ENCODE peak calls at places on chromosomes 11 and 22, in six cellular contexts. W, P, T, I, F and M are unnamed samples. For H3K4me1, the result is how much of the 10 kb centered on the place peaks cover.

GRCh38 chr11:72072348-72072747 is 8.0 kb downstream of the NUMA1 start:
- DNase-seq in T (no peak), F (no peak), P (no peak), W (peak), I (no peak), M (peak)

GRCh38 chr11:126544311-126545056 is 189.0 kb downstream of the ST3GAL4 start:
- DNase-seq in F (no peak), P (no peak), T (no peak), I (peak), W (peak), M (peak)

GRCh38 chr11:22343411-22344032 is 5.3 kb downstream of the SLC17A6 start:
- DNase-seq in F (no peak), T (no peak), I (peak), P (no peak), W (no peak), M (no peak)

GRCh38 chr11:130527648-130528300 is 79.3 kb downstream of the ADAMTS15 start:
- DNase-seq in I (peak), P (peak), T (no peak), W (no peak), F (peak), M (peak)

GRCh38 chr22:44630826-44631225 is 71.2 kb upstream of the PRR5 start:
- DNase-seq in I (no peak), P (no peak), W (no peak), T (no peak), F (no peak), M (no peak)

GRCh38 chr22:42548597-42549328 is 5.0 kb upstream of the SERHL2 start:
- DNase-seq in T (no peak), F (no peak), P (no peak), I (no peak), W (no peak), M (no peak)

GRCh38 chr11:5620606-5621521 is 3.9 kb upstream of the TRIM34 start:
- DNase-seq in F (no peak), T (peak), P (no peak), I (peak), W (peak), M (peak)

GRCh38 chr22:27842236-27842993 is 40.9 kb upstream of the MN1 start:
- DNase-seq in P (no peak), F (no peak), I (peak), T (no peak), W (no peak), M (no peak)

GRCh38 chr11:1225386-1226225 is 2.7 kb downstream of the MUC5B start:
- DNase-seq in T (no peak), W (no peak), F (no peak), I (no peak), P (no peak), M (no peak)

GRCh38 chr11:124725719-124726105 is 14.0 kb upstream of the NRGN start:
- DNase-seq in F (no peak), I (no peak), P (no peak), T (no peak), W (no peak), M (peak)

GRCh38 chr11:76935030-76935429 is 74.3 kb downstream of the ACER3 start:
- DNase-seq in F (no peak), W (no peak), T (no peak), I (peak), P (no peak), M (no peak)

GRCh38 chr22:23282089-23282501 is 101.8 kb downstream of the BCR start:
- DNase-seq in W (peak), T (peak), I (no peak), F (peak), P (peak), M (peak)

GRCh38 chr11:45243931-45244330 is 42.2 kb downstream of the SYT13 start:
- DNase-seq in P (no peak), F (no peak), W (no peak), T (no peak), I (no peak), M (no peak)

GRCh38 chr11:36427876-36428275 is 82.2 kb downstream of the TRAF6 start:
- DNase-seq in T (no peak), P (no peak), W (no peak), I (no peak), F (no peak), M (no peak)

GRCh38 chr22:23751441-23751996 is 607 bp upstream of the ZNF70 start:
- DNase-seq in T (no peak), P (no peak), F (peak), W (no peak), I (peak), M (no peak)

GRCh38 chr11:120465921-120466534 is 45.5 kb upstream of the GRIK4 start:
- DNase-seq in P (no peak), T (no peak), F (no peak), W (no peak), I (no peak), M (no peak)

GRCh38 chr11:75429902-75430691 is 2.9 kb downstream of the KLHL35 start:
- DNase-seq in P (no peak), W (peak), I (peak), F (peak), T (peak), M (peak)

GRCh38 chr11:127610787-127611186 is 610.2 kb upstream of the KIRREL3 start:
- DNase-seq in I (peak), P (no peak), F (no peak), T (no peak), W (no peak), M (no peak)

GRCh38 chr11:47946682-47947575 is 33.4 kb upstream of the PTPRJ start:
- DNase-seq in P (peak), T (peak), W (peak), F (peak), I (no peak), M (peak)

GRCh38 chr11:71448257-71449161 is at the start of gene DHCR7:
- DNase-seq in T (peak), I (peak), P (peak), W (peak), F (peak), M (peak)

DNA sequence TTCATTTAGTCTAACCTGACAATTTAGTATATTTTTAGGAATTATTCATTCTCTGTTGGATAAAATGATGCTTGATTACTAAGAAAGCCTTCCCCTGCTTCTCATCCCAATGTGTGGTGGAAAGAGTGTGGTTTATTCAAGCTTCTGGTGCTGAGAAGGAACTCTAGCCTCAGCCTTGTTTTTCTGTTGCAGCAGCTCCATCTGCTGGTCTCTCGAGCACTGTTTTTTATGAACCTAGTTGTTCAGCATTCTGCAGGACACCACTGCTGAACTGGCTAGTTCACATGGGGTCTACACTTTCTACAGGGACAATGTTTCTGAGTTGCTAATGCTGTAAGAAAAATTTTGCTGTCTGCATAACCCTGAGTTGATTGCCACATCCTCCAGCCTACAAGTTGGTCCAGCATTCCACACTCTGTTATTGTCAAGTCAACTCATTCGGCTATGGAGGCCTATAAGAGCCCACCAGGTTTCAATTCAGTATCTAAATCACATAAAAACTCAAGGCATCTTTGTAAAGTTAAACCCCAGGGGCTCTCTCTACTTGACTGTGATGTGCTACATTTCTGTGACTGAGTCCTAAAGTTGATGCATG is 14.3 kb downstream of the OR2AG2 start:
- DNase-seq in F (peak), P (no peak), I (peak), W (peak), T (no peak), M (peak)
- TF ChIP-seq CTCF in F (peak), P (peak), I (peak), W (peak), T (peak), M (peak)

GRCh38 chr11:46555269-46556054 is 38.4 kb downstream of the AMBRA1 start:
- DNase-seq in P (no peak), T (no peak), I (no peak), W (no peak), F (no peak), M (no peak)

GRCh38 chr11:46559815-46560214 is 34.0 kb downstream of the AMBRA1 start:
- DNase-seq in W (no peak), F (no peak), T (no peak), I (no peak), P (no peak), M (no peak)

GRCh38 chr11:46560300-46561025 is 33.4 kb downstream of the AMBRA1 start:
- DNase-seq in T (no peak), F (no peak), W (peak), I (no peak), P (no peak), M (no peak)

GRCh38 chr11:46554205-46555162 is 39.3 kb downstream of the AMBRA1 start:
- DNase-seq in F (no peak), W (peak), P (no peak), T (no peak), I (no peak), M (peak)

DNA sequence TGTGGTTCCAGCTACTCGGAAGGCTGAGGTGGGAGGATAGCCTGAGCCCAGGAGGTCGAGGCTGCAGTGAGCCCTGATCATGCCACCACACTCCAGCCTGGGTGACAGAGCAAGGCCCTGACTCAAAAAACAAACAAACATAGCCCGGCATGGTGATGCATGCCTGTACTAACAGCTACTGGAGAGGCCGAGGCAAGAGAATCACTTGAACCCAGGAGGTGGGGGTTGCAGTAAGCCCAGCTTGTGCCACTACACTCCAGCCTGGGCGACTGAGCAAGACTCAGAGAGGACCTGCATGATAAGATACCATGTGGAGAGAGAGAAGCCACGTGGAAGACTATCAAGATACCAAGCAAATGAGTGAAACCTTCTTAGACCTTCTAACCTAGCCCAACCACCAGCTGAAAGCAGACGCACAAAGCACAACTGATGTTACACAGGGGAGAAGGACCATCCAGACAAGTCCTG is 36.1 kb downstream of the AMBRA1 start:
- DNase-seq in F (no peak), T (peak), I (no peak), P (no peak), W (no peak), M (peak)
- H3K4me1 ChIP-seq in F (under half), T (under half), I (under half), P (under half), W (under half), M (under half)

GRCh38 chr22:35409783-35410662 is 10.1 kb downstream of the MCM5 start:
- DNase-seq in W (no peak), T (peak), P (peak), I (no peak), F (peak), M (no peak)

GRCh38 chr22:35407352-35407751 is 7.4 kb downstream of the MCM5 start:
- DNase-seq in F (no peak), P (no peak), T (no peak), W (no peak), I (no peak), M (no peak)

GRCh38 chr22:35413624-35414023 is 13.7 kb downstream of the MCM5 start:
- DNase-seq in W (no peak), P (no peak), T (no peak), F (no peak), I (no peak), M (no peak)

GRCh38 chr22:35410663-35411034 is 10.7 kb downstream of the MCM5 start:
- DNase-seq in T (no peak), P (no peak), W (no peak), I (no peak), F (no peak), M (no peak)

GRCh38 chr22:35411112-35411511 is 11.2 kb downstream of the MCM5 start:
- DNase-seq in I (no peak), P (no peak), T (no peak), F (peak), W (no peak), M (no peak)
- TF ChIP-seq CTCF in I (no peak), P (peak), T (no peak), F (no peak), W (no peak), M (no peak)

DNA sequence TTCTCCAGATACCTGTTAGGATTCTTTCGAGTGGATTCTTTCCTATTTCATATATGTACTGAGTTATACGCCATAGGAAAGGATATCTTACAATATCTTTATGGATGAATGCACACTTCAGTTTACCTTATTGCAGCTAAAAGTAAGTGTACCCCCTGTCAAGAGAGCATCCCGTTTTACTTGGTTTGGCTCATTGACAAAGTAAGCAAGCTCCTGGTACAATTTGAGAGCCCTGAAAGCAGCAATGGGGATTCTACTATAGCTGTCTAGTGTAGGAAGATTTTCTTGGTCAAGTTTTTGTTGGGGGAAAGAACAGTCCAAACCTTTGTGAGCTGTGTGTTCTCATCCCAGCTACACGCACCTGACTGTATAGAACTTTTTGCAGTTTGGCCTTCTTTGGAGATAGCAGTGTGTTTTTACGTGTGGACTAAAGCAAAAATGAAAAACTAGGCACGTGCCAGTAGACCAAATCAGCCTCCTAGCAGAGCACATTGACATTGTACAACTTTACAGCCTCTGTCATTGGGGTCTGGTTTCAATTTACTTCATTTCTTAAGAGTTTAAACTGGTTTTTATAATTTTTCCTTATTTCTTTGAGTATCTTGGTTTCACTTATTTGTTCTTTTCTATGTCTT is 44.0 kb downstream of the PPP6R3 start:
- DNase-seq in I (no peak), W (no peak), F (no peak), P (no peak), T (no peak), M (no peak)
- H3K4me1 ChIP-seq in I (half or more), W (under half), F (half or more), P (under half), T (under half), M (under half)

GRCh38 chr11:111360150-111361043 is 18.7 kb downstream of the POU2AF1 start:
- DNase-seq in T (no peak), W (no peak), P (no peak), F (no peak), I (no peak), M (no peak)
- TF ChIP-seq CTCF in T (no peak), W (no peak), P (no peak), F (no peak), I (no peak), M (no peak)

DNA sequence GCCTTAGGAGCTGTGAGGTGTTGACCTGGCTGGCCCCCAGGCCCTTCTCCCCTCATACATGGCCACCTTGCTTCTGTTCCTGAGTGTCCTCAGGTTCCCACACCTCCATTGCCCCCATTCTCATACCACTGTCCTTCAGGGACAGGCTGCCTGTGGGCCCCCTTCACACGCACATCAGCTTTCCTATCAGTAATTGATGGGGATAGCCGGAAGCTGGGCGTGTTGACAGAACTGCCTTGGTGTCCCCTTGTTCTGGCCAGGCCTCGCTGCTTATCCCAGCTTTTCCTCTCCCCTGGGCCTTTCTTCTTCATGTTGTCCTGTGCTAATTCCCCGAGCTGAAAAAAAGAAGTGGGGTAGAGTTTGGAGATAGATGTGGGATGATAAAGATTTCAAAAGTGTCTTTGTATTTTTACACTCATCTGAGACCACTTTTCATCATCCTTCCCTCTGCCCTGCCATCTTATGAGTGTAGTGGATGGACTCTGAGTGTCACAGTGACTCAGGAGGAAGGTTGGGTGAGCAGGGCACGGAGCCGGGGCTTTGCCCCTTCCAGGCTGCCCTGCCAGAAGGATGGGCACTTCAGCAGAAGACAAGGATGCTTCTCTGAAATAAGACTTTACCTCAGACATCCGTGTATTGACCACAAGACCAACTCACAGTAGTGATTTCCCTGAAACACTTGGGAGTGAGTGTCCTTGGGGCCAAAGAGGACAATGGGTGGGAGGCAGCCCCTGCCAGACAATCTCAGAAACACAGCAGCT is 42.8 kb downstream of the MED15 start:
- DNase-seq in T (no peak), I (no peak), W (no peak), P (no peak), F (no peak), M (no peak)
- H3K4me1 ChIP-seq in T (under half), I (under half), W (under half), P (under half), F (half or more), M (under half)

DNA sequence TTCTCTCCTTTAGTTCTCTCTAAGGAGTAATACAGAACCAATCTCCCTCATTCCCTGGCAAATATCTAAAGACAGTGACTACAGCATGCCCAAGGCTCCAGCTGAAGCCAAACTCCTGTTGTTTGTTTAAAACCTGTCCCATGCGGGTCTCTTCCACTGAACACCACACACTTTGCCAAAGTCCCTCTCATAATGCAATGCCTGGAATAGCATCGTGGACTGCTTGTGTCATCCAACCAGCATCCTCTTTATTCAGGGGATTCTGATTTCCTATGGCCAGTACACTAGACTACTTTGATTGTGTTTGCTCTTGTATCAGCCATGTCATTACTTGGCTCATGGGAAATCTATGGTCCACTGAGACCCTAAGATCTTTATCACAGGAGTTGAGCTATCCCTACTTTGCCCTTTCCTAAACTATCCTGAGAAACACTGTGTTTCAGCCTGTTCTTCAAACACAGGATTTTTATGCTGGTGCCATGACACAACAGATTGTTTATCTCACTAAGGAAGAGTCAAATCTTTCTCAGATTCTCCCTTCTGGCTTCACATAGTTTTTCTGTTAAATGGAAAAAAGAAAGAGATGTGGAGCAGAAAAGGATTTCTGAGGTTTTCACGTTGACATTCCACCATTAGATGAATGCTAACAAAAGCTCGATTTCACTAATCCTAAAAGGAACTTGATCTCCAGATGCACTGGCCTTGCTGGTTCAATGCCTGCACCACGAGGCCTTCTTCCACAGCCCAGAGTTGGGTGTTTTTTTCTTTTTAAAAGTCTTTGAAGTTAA is 15.9 kb upstream of the IRAG1 start:
- DNase-seq in I (no peak), W (no peak), P (no peak), T (no peak), F (no peak), M (no peak)
- TF ChIP-seq CTCF in I (no peak), W (no peak), P (no peak), T (no peak), F (no peak), M (no peak)